ENCODE peak calls at places on chromosomes 5 and 9, in nine cellular contexts. R is ovary, W is endothelial cell of umbilical vein, C is suprapubic skin, P is prostate gland, M is uterus, D is A549, G is body of pancreas, Z is lower leg skin. H is an unnamed sample.

GRCh38 chr9:4020038-4020746 is 279.7 kb downstream of the GLIS3 start:
- DNase-seq in P (no peak), W (no peak), M (no peak), Z (no peak), C (no peak), D (no peak), R (no peak), G (no peak), H (no peak)

GRCh38 chr5:72065751-72066255 is 41.5 kb upstream of the MAP1B start:
- DNase-seq in W (no peak), R (no peak), C (no peak), P (no peak), Z (no peak), M (no peak), G (no peak), D (peak), H (no peak)

GRCh38 chr5:17448877-17449276 is 49.2 kb upstream of the TAF11L2 start:
- DNase-seq in W (no peak), Z (no peak), C (no peak), R (no peak), M (no peak), P (no peak), G (no peak), D (no peak), H (no peak)

GRCh38 chr5:181045316-181045715 is 5.2 kb downstream of the BTNL9 start:
- DNase-seq in M (no peak), C (peak), D (no peak), R (no peak), P (no peak), G (no peak), W (no peak), Z (no peak), H (peak)

GRCh38 chr5:13921573-13921972 is 22.9 kb downstream of the DNAH5 start:
- DNase-seq in R (no peak), C (no peak), Z (no peak), M (no peak), P (no peak), W (no peak), D (no peak), G (no peak), H (no peak)

GRCh38 chr5:55037046-55037771 is 13.2 kb downstream of the GZMK start:
- DNase-seq in W (peak), C (no peak), D (peak), M (no peak), Z (no peak), G (no peak), P (no peak), R (no peak), H (no peak)

GRCh38 chr9:131258698-131259431 is 17.4 kb downstream of the FAM78A start:
- DNase-seq in D (no peak), G (no peak), Z (no peak), M (no peak), R (no peak), C (no peak), W (no peak), P (no peak), H (peak)

GRCh38 chr5:32831630-32832029 is 120.5 kb downstream of the NPR3 start:
- DNase-seq in P (no peak), C (no peak), G (no peak), W (no peak), M (no peak), Z (no peak), D (peak), R (no peak), H (no peak)

GRCh38 chr5:78984020-78984610 is 995 bp downstream of the ARSB start:
- DNase-seq in M (no peak), P (no peak), C (no peak), R (no peak), W (peak), G (no peak), D (no peak), Z (no peak), H (peak)

GRCh38 chr5:169431386-169431785 is 130.4 kb upstream of the SLIT3 start:
- DNase-seq in Z (no peak), C (no peak), D (no peak), R (no peak), P (no peak), G (no peak), M (no peak), W (no peak), H (no peak)

GRCh38 chr5:142179776-142180387 is 71.3 kb downstream of the NDFIP1 start:
- DNase-seq in P (no peak), R (no peak), C (no peak), W (no peak), G (no peak), D (no peak), M (no peak), Z (peak), H (no peak)

GRCh38 chr5:6812800-6813731 is 99.8 kb downstream of the TENT4A start:
- DNase-seq in C (no peak), G (peak), P (peak), W (no peak), M (peak), R (peak), Z (peak), D (no peak), H (peak)

GRCh38 chr9:132673355-132673754 is 3.1 kb downstream of the GTF3C4 start:
- DNase-seq in G (no peak), W (peak), M (no peak), C (no peak), R (no peak), Z (no peak), P (no peak), D (peak), H (peak)

GRCh38 chr9:110115868-110116542 is 92.0 kb downstream of the C9orf152 start:
- DNase-seq in C (no peak), P (no peak), W (no peak), M (no peak), R (no peak), D (peak), G (no peak), Z (no peak), H (no peak)

GRCh38 chr9:98860871-98861293 is 53.4 kb downstream of the GALNT12 start:
- DNase-seq in P (no peak), D (peak), M (peak), W (peak), Z (peak), C (peak), G (peak), R (peak), H (peak)

GRCh38 chr5:132439521-132440206 is 50.9 kb downstream of the IRF1 start:
- DNase-seq in C (peak), Z (peak), P (peak), D (no peak), M (peak), G (no peak), W (peak), R (peak), H (no peak)

GRCh38 chr5:7856855-7857254 is 5.9 kb upstream of the CFAP90 start:
- DNase-seq in D (peak), P (no peak), W (peak), Z (no peak), M (no peak), R (peak), G (peak), C (no peak), H (peak)

GRCh38 chr9:134566196-134566822 is 75.3 kb upstream of the COL5A1 start:
- DNase-seq in Z (peak), C (no peak), G (no peak), M (no peak), D (no peak), P (no peak), R (no peak), W (no peak), H (no peak)

GRCh38 chr5:109784687-109785086 is 95.0 kb downstream of the MAN2A1 start:
- DNase-seq in W (no peak), R (no peak), G (no peak), C (no peak), D (no peak), P (no peak), M (no peak), Z (no peak), H (no peak)

GRCh38 chr5:32713396-32714381 is 2.6 kb downstream of the NPR3 start:
- DNase-seq in G (peak), Z (no peak), P (peak), C (no peak), R (no peak), W (no peak), M (no peak), D (no peak), H (no peak)

GRCh38 chr5:143582869-143583268 is 179.4 kb upstream of the NR3C1 start:
- DNase-seq in D (peak), Z (no peak), R (no peak), W (no peak), C (no peak), P (no peak), G (no peak), M (no peak), H (peak)

GRCh38 chr5:134603059-134603458 is 29.6 kb downstream of the SAR1B start:
- DNase-seq in P (no peak), Z (no peak), D (no peak), M (no peak), W (no peak), R (no peak), C (no peak), G (no peak), H (no peak)

GRCh38 chr5:58357121-58357520 is 102.8 kb downstream of the PLK2 start:
- DNase-seq in W (no peak), M (no peak), C (no peak), D (no peak), G (no peak), R (no peak), P (no peak), Z (no peak), H (no peak)

GRCh38 chr9:83247732-83248131 is 184.8 kb upstream of the RASEF start:
- DNase-seq in W (no peak), G (no peak), P (no peak), R (no peak), M (no peak), Z (no peak), C (no peak), D (no peak), H (no peak)

GRCh38 chr5:112848116-112848811 is 12.8 kb upstream of the SRP19 start:
- DNase-seq in R (no peak), C (no peak), M (no peak), P (no peak), W (peak), G (no peak), Z (no peak), D (peak), H (peak)

GRCh38 chr5:154740483-154740882 is 14.7 kb upstream of the LARP1 start:
- DNase-seq in R (peak), G (peak), C (no peak), M (peak), D (no peak), Z (no peak), P (no peak), W (no peak), H (no peak)

GRCh38 chr9:21682981-21683380 is 119.5 kb upstream of the MTAP start:
- DNase-seq in P (no peak), M (no peak), W (peak), R (no peak), Z (no peak), C (no peak), D (peak), G (no peak), H (no peak)

GRCh38 chr9:37433754-37434435 is 11.4 kb downstream of the GRHPR start:
- DNase-seq in W (peak), Z (no peak), G (no peak), C (no peak), P (no peak), D (no peak), M (no peak), R (peak), H (no peak)

GRCh38 chr9:37432020-37432419 is 9.5 kb downstream of the GRHPR start:
- DNase-seq in C (no peak), P (no peak), D (no peak), W (no peak), G (no peak), Z (no peak), R (no peak), M (no peak), H (no peak)

GRCh38 chr9:37428345-37428744 is 5.8 kb downstream of the GRHPR start:
- DNase-seq in P (no peak), Z (no peak), C (no peak), R (no peak), W (no peak), D (no peak), G (no peak), M (no peak), H (no peak)

GRCh38 chr9:37429441-37430285 is 7.2 kb downstream of the GRHPR start:
- DNase-seq in W (no peak), D (no peak), P (no peak), M (no peak), C (no peak), Z (no peak), G (no peak), R (no peak), H (no peak)

DNA sequence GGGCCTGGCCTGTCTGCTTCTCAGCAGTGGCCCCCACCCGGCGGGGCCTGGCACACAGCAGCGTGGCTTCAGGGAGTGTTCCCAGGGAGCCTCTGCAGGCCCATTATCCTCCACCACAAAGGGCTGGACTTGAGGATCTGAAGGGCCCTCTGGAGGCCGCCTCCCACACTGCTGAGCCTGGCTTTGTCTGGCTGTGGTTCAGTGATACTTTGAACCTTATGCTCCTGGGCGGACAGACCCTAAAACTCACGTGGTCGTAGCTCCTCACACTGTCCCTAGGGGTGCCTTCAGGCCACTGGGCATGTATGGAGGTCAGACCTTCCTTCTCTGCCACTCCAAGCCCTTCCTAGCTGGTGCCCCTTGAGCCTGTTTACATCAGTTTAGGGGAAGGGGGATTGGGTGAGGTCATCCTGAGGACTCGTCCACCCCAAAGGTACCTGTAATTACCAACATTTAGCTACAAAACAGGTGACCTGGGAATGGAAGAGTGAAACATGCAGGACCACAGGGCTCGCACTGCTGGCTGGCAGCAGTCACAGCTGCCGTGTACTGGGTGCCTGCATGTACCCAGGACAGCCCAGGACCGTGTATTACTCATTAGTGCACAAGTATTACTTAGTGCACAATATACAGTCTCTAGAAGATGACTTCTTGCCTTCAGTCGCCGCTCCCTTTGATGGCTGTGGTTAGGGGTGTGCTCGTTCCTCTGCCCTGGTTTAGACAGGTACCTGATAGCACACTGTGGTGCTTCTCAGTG is 8.5 kb downstream of the GRHPR start:
- DNase-seq in G (no peak), D (no peak), P (no peak), Z (no peak), M (no peak), W (no peak), C (no peak), R (no peak), H (peak)
- TF ChIP-seq POLR2A in G (no peak), D (no peak), P (no peak), Z (no peak), M (no peak), W (no peak), C (no peak), R (no peak), H (no peak)

GRCh38 chr5:85288914-85289313 is 904.2 kb upstream of the EDIL3 start:
- DNase-seq in P (no peak), D (no peak), Z (no peak), R (no peak), G (no peak), W (no peak), M (no peak), C (no peak), H (no peak)

DNA sequence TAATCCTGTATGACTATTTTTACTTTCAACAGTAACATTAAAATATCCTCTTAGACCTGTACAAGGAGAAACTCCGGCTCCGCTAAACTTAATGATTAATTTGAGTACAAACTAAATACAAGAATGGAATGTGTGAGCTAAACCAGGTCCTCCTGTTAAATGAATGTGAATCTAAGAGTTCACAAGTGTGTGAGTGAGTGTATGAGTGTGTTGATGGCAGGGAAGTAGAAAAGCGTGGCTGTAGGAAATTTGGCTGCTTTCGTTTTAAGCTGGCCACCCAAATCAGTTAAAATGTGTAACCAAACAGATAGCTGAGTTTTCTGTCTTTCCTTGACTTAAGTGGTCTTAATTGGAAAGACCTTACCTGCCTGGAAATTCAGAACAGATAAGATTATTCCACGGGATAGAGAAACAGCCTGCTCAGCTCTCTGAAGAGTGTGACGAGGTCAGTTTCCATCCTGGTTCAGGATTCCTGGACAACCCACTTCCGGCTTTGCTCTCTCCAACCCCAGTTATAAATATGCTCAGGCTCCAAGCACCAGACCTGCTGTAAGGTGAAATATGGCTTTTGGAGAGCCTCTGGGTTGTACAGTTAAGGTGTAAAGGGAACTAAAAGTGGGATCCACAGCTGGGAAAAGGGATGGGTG is 908.6 kb upstream of the EDIL3 start:
- DNase-seq in W (no peak), D (peak), C (no peak), R (no peak), M (no peak), P (no peak), G (peak), Z (no peak), H (no peak)
- TF ChIP-seq POLR2A in W (no peak), D (no peak), C (no peak), R (no peak), M (no peak), P (no peak), G (no peak), Z (no peak), H (no peak)

GRCh38 chr9:128819716-128820664 is 1.7 kb downstream of the ENDOG start:
- DNase-seq in P (no peak), C (no peak), G (no peak), D (no peak), Z (no peak), M (peak), W (no peak), R (peak), H (no peak)

GRCh38 chr9:128818839-128819715 is 777 bp downstream of the ENDOG start:
- DNase-seq in P (peak), Z (no peak), G (peak), D (no peak), C (no peak), M (no peak), W (peak), R (no peak), H (peak)

GRCh38 chr9:128822407-128823042 is 4.2 kb downstream of the ENDOG start:
- DNase-seq in G (no peak), Z (no peak), D (no peak), R (no peak), C (no peak), W (no peak), M (no peak), P (no peak), H (no peak)

GRCh38 chr9:128821584-128822406 is 3.5 kb downstream of the ENDOG start:
- DNase-seq in P (no peak), Z (no peak), G (no peak), D (no peak), W (no peak), C (no peak), M (no peak), R (no peak), H (no peak)

DNA sequence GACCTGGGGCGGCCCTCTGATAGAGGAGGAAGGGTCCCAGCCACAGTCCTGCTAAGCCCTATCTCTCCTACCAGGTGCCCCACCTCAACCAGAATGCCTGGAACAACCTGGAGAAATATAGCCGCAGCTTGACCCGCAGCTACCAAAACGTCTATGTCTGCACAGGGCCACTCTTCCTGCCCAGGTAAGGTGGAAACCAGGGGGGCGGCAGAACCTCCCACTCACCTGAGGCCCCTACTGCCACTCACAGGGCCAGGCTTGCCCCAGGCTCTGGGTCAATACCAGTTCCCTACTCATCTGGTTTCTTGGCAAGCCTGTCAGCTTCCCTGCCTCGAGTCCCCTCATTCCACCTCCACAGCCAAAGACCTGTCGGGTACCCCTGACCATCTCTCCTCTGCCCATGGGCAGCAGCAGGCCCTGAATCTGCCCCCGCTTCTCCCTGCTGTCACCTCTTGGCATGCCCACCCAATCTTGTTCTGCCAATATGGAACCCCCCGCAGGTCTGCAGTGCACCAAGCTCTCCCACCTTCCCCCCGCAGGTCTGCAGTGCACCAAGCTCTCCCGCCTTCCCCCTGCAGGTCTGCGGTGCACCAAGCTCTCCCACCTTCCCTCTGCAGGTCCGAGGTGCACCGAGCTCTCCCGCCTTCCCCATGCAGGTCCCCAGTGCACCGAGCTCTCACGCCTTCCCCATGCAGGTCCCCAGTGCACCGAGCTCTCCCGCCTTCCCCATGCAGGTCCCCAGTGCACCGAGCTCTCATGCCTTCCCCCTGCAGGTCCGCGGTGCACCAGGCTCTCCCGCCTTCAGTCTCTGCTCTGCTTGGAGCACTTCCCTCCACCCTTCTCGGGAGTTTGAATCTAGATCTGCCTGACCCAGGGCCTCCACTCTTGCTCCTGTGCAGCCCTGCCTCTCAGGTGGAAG is 2.6 kb downstream of the ENDOG start:
- DNase-seq in P (no peak), D (no peak), M (no peak), R (no peak), C (no peak), G (no peak), W (no peak), Z (no peak), H (no peak)
- TF ChIP-seq POLR2A in P (no peak), D (no peak), M (no peak), R (no peak), C (no peak), G (no peak), W (no peak), Z (no peak), H (no peak)

GRCh38 chr9:124329996-124330714 is 72.4 kb downstream of the NEK6 start:
- DNase-seq in M (no peak), G (no peak), R (no peak), W (no peak), C (no peak), D (no peak), Z (no peak), P (no peak), H (no peak)
- TF ChIP-seq POLR2A in M (no peak), G (no peak), R (no peak), W (no peak), C (no peak), D (no peak), Z (no peak), P (no peak), H (no peak)

H was measured in NB4.